ENCODE peak calls at places on chromosomes 3 and 15, in eight cellular contexts. D, V, M, T, I, Z, K and Y are unnamed samples.

GRCh38 chr3:88987786-88988185 is 119.6 kb upstream of the EPHA3 start:
- DNase-seq in V (no peak), T (no peak), I (no peak), D (no peak), K (no peak), M (no peak), Z (no peak), Y (no peak)

GRCh38 chr3:157091096-157091833 is 68.7 kb downstream of the CCNL1 start:
- DNase-seq in T (no peak), V (peak), D (no peak), M (no peak), Z (no peak), I (no peak), K (no peak), Y (no peak)

GRCh38 chr15:74402873-74403589 is 30.7 kb downstream of the SEMA7A start:
- DNase-seq in K (peak), V (no peak), Z (no peak), M (no peak), I (no peak), D (no peak), T (no peak), Y (no peak)

GRCh38 chr15:95169701-95170459 is 938.5 kb downstream of the MCTP2 start:
- DNase-seq in T (peak), V (no peak), I (peak), K (no peak), D (no peak), M (no peak), Z (peak), Y (no peak)

GRCh38 chr15:58284293-58284692 is 146.1 kb downstream of the AQP9 start:
- DNase-seq in Z (no peak), I (no peak), M (no peak), D (no peak), T (no peak), V (no peak), K (no peak), Y (no peak)

GRCh38 chr3:173891272-173892100 is 493.9 kb downstream of the NLGN1 start:
- DNase-seq in K (peak), T (no peak), I (no peak), D (no peak), Z (no peak), V (peak), M (no peak), Y (no peak)

GRCh38 chr15:100818927-100819326 is 60.7 kb upstream of the ALDH1A3 start:
- DNase-seq in D (peak), M (no peak), V (no peak), K (no peak), Z (peak), I (no peak), T (peak), Y (no peak)

GRCh38 chr3:10192953-10193691 is 28.4 kb downstream of the IRAK2 start:
- DNase-seq in M (peak), K (peak), V (peak), Z (peak), I (no peak), D (no peak), T (peak), Y (no peak)

GRCh38 chr15:60006203-60006782 is 2.2 kb downstream of the FOXB1 start:
- DNase-seq in D (no peak), Z (peak), V (peak), I (no peak), M (no peak), K (peak), T (no peak), Y (peak)

GRCh38 chr3:107963581-107963980 is 127.2 kb downstream of the CD47 start:
- DNase-seq in Z (no peak), K (no peak), T (no peak), I (no peak), D (no peak), M (no peak), V (no peak), Y (no peak)

GRCh38 chr15:77985031-77985930 is 92.2 kb downstream of the TBC1D2B start:
- DNase-seq in Z (no peak), D (peak), V (no peak), I (peak), M (no peak), T (no peak), K (no peak), Y (no peak)

GRCh38 chr3:121202573-121202972 is 294.6 kb downstream of the STXBP5L start:
- DNase-seq in K (no peak), V (no peak), D (no peak), Z (no peak), T (no peak), M (no peak), I (no peak), Y (no peak)

GRCh38 chr15:78679089-78679511 is 38.1 kb upstream of the CHRNB4 start:
- DNase-seq in Z (no peak), M (no peak), K (no peak), V (no peak), T (no peak), D (no peak), I (no peak), Y (no peak)

GRCh38 chr3:151724846-151725562 is 8.7 kb upstream of the AADACL2 start:
- DNase-seq in Z (peak), M (no peak), D (no peak), T (no peak), V (no peak), I (no peak), K (no peak), Y (no peak)

GRCh38 chr3:108099679-108100428 is 9.0 kb upstream of the CD47 start:
- DNase-seq in D (no peak), Z (peak), I (no peak), T (no peak), V (no peak), K (peak), M (no peak), Y (peak)

GRCh38 chr3:42665050-42665878 is 11.8 kb downstream of the ZBTB47 start:
- DNase-seq in I (peak), M (no peak), T (no peak), D (no peak), V (no peak), K (no peak), Z (no peak), Y (no peak)

GRCh38 chr3:151765685-151766084 is 32.0 kb downstream of the AADACL2 start:
- DNase-seq in M (no peak), T (no peak), I (no peak), K (no peak), V (peak), D (no peak), Z (no peak), Y (no peak)

GRCh38 chr3:30908466-30909037 is 14.1 kb upstream of the GADL1 start:
- DNase-seq in M (no peak), K (no peak), V (no peak), Z (no peak), T (no peak), D (no peak), I (no peak), Y (no peak)

GRCh38 chr3:153072856-153073255 is 89.2 kb upstream of the RAP2B start:
- DNase-seq in V (no peak), Z (no peak), T (no peak), D (no peak), I (no peak), K (no peak), M (no peak), Y (no peak)

GRCh38 chr3:100954990-100955389 is 38.2 kb downstream of the ABI3BP start:
- DNase-seq in T (peak), D (peak), I (peak), M (no peak), Z (peak), K (no peak), V (peak), Y (no peak)

GRCh38 chr15:90402806-90403205 is 14.8 kb downstream of the IQGAP1 start:
- DNase-seq in D (no peak), T (no peak), K (no peak), V (no peak), I (no peak), Z (no peak), M (no peak), Y (no peak)

GRCh38 chr3:7739754-7740153 is 761.9 kb upstream of the LMCD1 start:
- DNase-seq in M (no peak), K (no peak), V (no peak), Z (no peak), T (no peak), D (no peak), I (no peak), Y (no peak)

GRCh38 chr15:98745650-98746374 is 97.5 kb downstream of the IGF1R start:
- DNase-seq in T (no peak), Z (peak), V (no peak), I (no peak), K (no peak), D (no peak), M (no peak), Y (peak)

GRCh38 chr3:115077501-115078250 is 69.4 kb downstream of the ZBTB20 start:
- DNase-seq in K (no peak), M (no peak), V (no peak), T (no peak), D (no peak), Z (peak), I (no peak), Y (no peak)

GRCh38 chr3:61155701-61156292 is 95.5 kb downstream of the FHIT start:
- DNase-seq in K (no peak), V (no peak), T (no peak), I (no peak), D (no peak), M (no peak), Z (no peak), Y (no peak)

GRCh38 chr3:57065588-57065987 is 5.1 kb downstream of the SPATA12 start:
- DNase-seq in K (peak), T (no peak), V (no peak), I (no peak), D (no peak), Z (peak), M (peak), Y (no peak)

GRCh38 chr3:194364652-194365434 is 4.7 kb downstream of the LRRC15 start:
- DNase-seq in K (no peak), M (no peak), Z (peak), V (peak), T (no peak), D (no peak), I (no peak), Y (no peak)

GRCh38 chr3:32421991-32422859 is 30.6 kb downstream of the CMTM7 start:
- DNase-seq in M (peak), Z (peak), K (peak), I (peak), T (peak), D (peak), V (peak), Y (no peak)

GRCh38 chr3:141076821-141077571 is 25.8 kb downstream of the SPSB4 start:
- DNase-seq in M (no peak), I (peak), V (peak), K (peak), D (peak), T (no peak), Z (peak), Y (no peak)

GRCh38 chr3:123499316-123499715 is 50.4 kb upstream of the ADCY5 start:
- DNase-seq in Z (peak), V (no peak), T (no peak), I (no peak), K (no peak), M (no peak), D (no peak), Y (no peak)

GRCh38 chr3:142828703-142829304 is 60.1 kb downstream of the PCOLCE2 start:
- DNase-seq in D (peak), K (peak), T (peak), I (peak), V (peak), M (peak), Z (peak), Y (peak)

GRCh38 chr15:78098131-78098755 is 5.9 kb downstream of the SH2D7 start:
- DNase-seq in M (no peak), T (no peak), K (no peak), I (peak), Z (no peak), V (no peak), D (no peak), Y (no peak)

GRCh38 chr3:139677341-139678155 is at the start of gene NMNAT3:
- DNase-seq in M (peak), I (peak), D (peak), V (peak), T (peak), K (peak), Z (peak), Y (peak)

GRCh38 chr3:9448643-9449042 is 51.2 kb downstream of the SETD5 start:
- DNase-seq in K (no peak), Z (peak), D (no peak), I (no peak), T (no peak), V (no peak), M (peak), Y (peak)

GRCh38 chr3:126208618-126209256 is 28.4 kb upstream of the ALDH1L1 start:
- DNase-seq in T (peak), K (peak), I (peak), Z (peak), V (peak), D (peak), M (peak), Y (peak)

GRCh38 chr15:91852741-91853500 is 587 bp upstream of the SLCO3A1 start:
- DNase-seq in D (peak), T (peak), M (peak), I (peak), Z (peak), K (peak), V (peak), Y (peak)

GRCh38 chr15:31484369-31484951 is 157.8 kb downstream of the KLF13 start:
- DNase-seq in M (no peak), I (no peak), V (no peak), D (no peak), K (no peak), T (peak), Z (no peak), Y (no peak)

GRCh38 chr3:120684896-120685295 is 2.9 kb upstream of the HGD start:
- DNase-seq in I (no peak), M (no peak), Z (no peak), V (peak), T (no peak), K (no peak), D (no peak), Y (no peak)

GRCh38 chr3:29283297-29283681 is 2.4 kb downstream of the RBMS3 start:
- DNase-seq in I (no peak), T (no peak), D (no peak), M (no peak), K (no peak), Z (peak), V (no peak), Y (no peak)
- TF ChIP-seq POLR2A in I (no peak), T (no peak), D (no peak), M (no peak), K (no peak), Z (no peak), V (no peak), Y (no peak)

GRCh38 chr3:160449660-160450598 is at the start of gene TRIM59:
- DNase-seq in T (peak), V (peak), M (peak), Z (peak), I (peak), K (no peak), D (peak), Y (peak)
- TF ChIP-seq POLR2A in T (no peak), V (peak), M (peak), Z (peak), I (peak), K (no peak), D (no peak), Y (peak)

GRCh38 chr15:52518487-52518886 is 10.2 kb downstream of the MYO5A start:
- DNase-seq in I (no peak), M (no peak), V (peak), D (no peak), Z (peak), K (no peak), T (no peak), Y (no peak)
- TF ChIP-seq POLR2A in I (no peak), M (no peak), V (no peak), D (no peak), Z (no peak), K (no peak), T (no peak), Y (no peak)

GRCh38 chr3:149657796-149658443 is at the start of gene WWTR1:
- DNase-seq in I (peak), K (peak), Z (peak), V (peak), D (peak), M (peak), T (peak), Y (peak)
- TF ChIP-seq POLR2A in I (peak), K (no peak), Z (peak), V (peak), D (peak), M (peak), T (peak), Y (no peak)